ENCODE peak calls at places on chromosomes 2 and 18, in four cellular contexts. X is AG09319; Y is naive thymus-derived CD4-positive, alpha-beta T cell; S is stimulated activated CD4-positive, alpha-beta T cell treated with anti-CD3 and anti-CD28 coated beads, Interleukin-1b, Interleukin-23, amount 100 ng/mL, for 24 hours. P is an unnamed sample.

GRCh38 chr2:40339026-40339425 is 112.9 kb downstream of the SLC8A1 start:
- DNase-seq in X (no peak), Y (no peak), S (no peak), P (no peak)

GRCh38 chr18:71105078-71105819 is 816.4 kb downstream of the SOCS6 start:
- DNase-seq in X (no peak), Y (no peak), S (no peak), P (no peak)

GRCh38 chr2:145524303-145524702 is 1004.4 kb upstream of the ZEB2 start:
- DNase-seq in X (no peak), Y (no peak), S (no peak), P (no peak)

GRCh38 chr2:176066645-176067586 is 16.8 kb downstream of the EVX2 start:
- DNase-seq in X (no peak), Y (no peak), S (no peak), P (no peak)

GRCh38 chr18:50468802-50469201 is 91.1 kb upstream of the MAPK4 start:
- DNase-seq in X (no peak), Y (no peak), S (no peak), P (no peak)

GRCh38 chr2:107728586-107728985 is 98.1 kb upstream of the RGPD4 start:
- DNase-seq in X (no peak), Y (no peak), S (no peak), P (no peak)

GRCh38 chr2:2577366-2577765 is 246.3 kb upstream of the MYT1L start:
- DNase-seq in X (no peak), Y (no peak), S (no peak), P (no peak)

GRCh38 chr18:3129053-3129864 is 90.5 kb downstream of the MYOM1 start:
- DNase-seq in X (peak; percentile 39), Y (peak; percentile 68), S (peak; percentile 63), P (peak; percentile 18)

GRCh38 chr2:98578231-98578630 is 30.1 kb downstream of the COA5 start:
- DNase-seq in X (no peak), Y (no peak), S (no peak), P (no peak)

GRCh38 chr2:127024769-127025356 is 82.1 kb downstream of the BIN1 start:
- DNase-seq in X (no peak), Y (no peak), S (no peak), P (no peak)

GRCh38 chr2:19205983-19206533 is 152.4 kb downstream of the OSR1 start:
- DNase-seq in X (no peak), Y (no peak), S (no peak), P (no peak)

GRCh38 chr2:101508636-101509035 is 33.7 kb upstream of the RFX8 start:
- DNase-seq in X (no peak), Y (no peak), S (no peak), P (no peak)